ENCODE peak calls at places on chromosome 2, in eight cellular contexts. A is uterus, L is upper lobe of left lung, V is A549, J is right lobe of liver, Y is ovary, G is K562, I is spleen. E is an unnamed sample.

GRCh38 chr2:120218181-120218580 is 5.0 kb downstream of the TMEM185B start:
- DNase-seq in A (no peak), L (no peak), V (no peak), J (peak), Y (no peak), G (no peak), I (peak), E (no peak)

GRCh38 chr2:147231607-147232006 is 613.2 kb upstream of the ACVR2A start:
- DNase-seq in A (no peak), L (no peak), V (no peak), J (no peak), Y (no peak), G (no peak), I (no peak), E (no peak)

GRCh38 chr2:222671259-222672067 is at the start of gene MOGAT1:
- DNase-seq in A (peak), L (peak), V (peak), J (peak), Y (peak), G (no peak), I (peak), E (no peak)

GRCh38 chr2:240258685-240259084 is 118.2 kb upstream of the OTOS start:
- DNase-seq in A (no peak), L (no peak), V (no peak), J (no peak), Y (peak), G (no peak), I (peak), E (no peak)

GRCh38 chr2:164954954-164955701 is at the start of gene SLC38A11:
- DNase-seq in A (peak), L (no peak), V (no peak), J (peak), Y (peak), G (no peak), I (peak), E (peak)

GRCh38 chr2:223076573-223076972 is 24.6 kb downstream of the KCNE4 start:
- DNase-seq in A (no peak), L (no peak), V (no peak), J (no peak), Y (no peak), G (no peak), I (no peak), E (no peak)

GRCh38 chr2:40343904-40344303 is 108.0 kb downstream of the SLC8A1 start:
- DNase-seq in A (no peak), L (no peak), V (no peak), J (no peak), Y (no peak), G (no peak), I (no peak), E (no peak)

GRCh38 chr2:75199428-75200011 is at the start of gene TACR1:
- DNase-seq in A (peak), L (peak), V (peak), J (peak), Y (peak), G (peak), I (peak), E (peak)

GRCh38 chr2:232609607-232610006 is 23.8 kb upstream of the EFHD1 start:
- DNase-seq in A (no peak), L (no peak), V (no peak), J (peak), Y (no peak), G (no peak), I (peak), E (no peak)

GRCh38 chr2:41353060-41353459 is 694.8 kb upstream of the PKDCC start:
- DNase-seq in A (no peak), L (no peak), V (no peak), J (no peak), Y (no peak), G (no peak), I (no peak), E (no peak)

GRCh38 chr2:147099845-147100244 is 745.0 kb upstream of the ACVR2A start:
- DNase-seq in A (no peak), L (no peak), V (no peak), J (no peak), Y (no peak), G (no peak), I (no peak), E (no peak)

GRCh38 chr2:175366814-175367213 is 185.3 kb upstream of the ATP5MC3 start:
- DNase-seq in A (no peak), L (no peak), V (peak), J (no peak), Y (no peak), G (peak), I (no peak), E (no peak)

GRCh38 chr2:181393472-181393871 is 63.7 kb upstream of the ITGA4 start:
- DNase-seq in A (no peak), L (no peak), V (peak), J (no peak), Y (no peak), G (peak), I (no peak), E (no peak)

GRCh38 chr2:30969006-30969405 is 161.8 kb upstream of the CAPN13 start:
- DNase-seq in A (no peak), L (no peak), V (peak), J (no peak), Y (no peak), G (no peak), I (peak), E (no peak)

GRCh38 chr2:68319397-68320117 is at the start of gene CNRIP1:
- DNase-seq in A (peak), L (peak), V (peak), J (peak), Y (peak), G (peak), I (peak), E (peak)

GRCh38 chr2:164430166-164430783 is 191.0 kb downstream of the GRB14 start:
- DNase-seq in A (no peak), L (no peak), V (peak), J (no peak), Y (no peak), G (peak), I (no peak), E (no peak)

GRCh38 chr2:27282892-27283291 is 663 bp downstream of the TRIM54 start:
- DNase-seq in A (no peak), L (no peak), V (no peak), J (no peak), Y (no peak), G (no peak), I (no peak), E (peak)

GRCh38 chr2:128299628-128300027 is 19.0 kb downstream of the HS6ST1 start:
- DNase-seq in A (no peak), L (no peak), V (no peak), J (peak), Y (no peak), G (no peak), I (peak), E (no peak)

GRCh38 chr2:239128706-239129105 is 272.1 kb downstream of the HDAC4 start:
- DNase-seq in A (no peak), L (no peak), V (no peak), J (no peak), Y (no peak), G (no peak), I (no peak), E (no peak)

GRCh38 chr2:207722773-207723424 is 11.5 kb downstream of the CCNYL1 start:
- DNase-seq in A (no peak), L (no peak), V (no peak), J (no peak), Y (no peak), G (no peak), I (no peak), E (no peak)

GRCh38 chr2:84970266-84970955 is 550 bp upstream of the KCMF1 start:
- DNase-seq in A (peak), L (peak), V (no peak), J (peak), Y (peak), G (peak), I (peak), E (peak)

GRCh38 chr2:196399736-196400691 is 228.6 kb upstream of the STK17B start:
- DNase-seq in A (no peak), L (peak), V (peak), J (no peak), Y (no peak), G (peak), I (no peak), E (no peak)

GRCh38 chr2:183010112-183010511 is 28.1 kb downstream of the NCKAP1 start:
- DNase-seq in A (no peak), L (no peak), V (no peak), J (no peak), Y (no peak), G (peak), I (no peak), E (no peak)

GRCh38 chr2:58571181-58571852 is 330.2 kb upstream of the FANCL start:
- DNase-seq in A (no peak), L (peak), V (peak), J (no peak), Y (no peak), G (peak), I (no peak), E (no peak)

GRCh38 chr2:234502285-234502918 is 5.5 kb upstream of the ARL4C start:
- DNase-seq in A (no peak), L (no peak), V (no peak), J (no peak), Y (no peak), G (no peak), I (no peak), E (no peak)

GRCh38 chr2:42752299-42752698 is 11.6 kb downstream of the OXER1 start:
- DNase-seq in A (no peak), L (peak), V (no peak), J (no peak), Y (no peak), G (no peak), I (no peak), E (no peak)

GRCh38 chr2:104825124-104825865 is 28.6 kb upstream of the POU3F3 start:
- DNase-seq in A (no peak), L (no peak), V (no peak), J (no peak), Y (no peak), G (no peak), I (no peak), E (no peak)

GRCh38 chr2:118794546-118794945 is 52.9 kb downstream of the EN1 start:
- DNase-seq in A (no peak), L (no peak), V (no peak), J (no peak), Y (no peak), G (no peak), I (no peak), E (peak)

GRCh38 chr2:238138331-238139102 is at the start of gene KLHL30:
- DNase-seq in A (no peak), L (no peak), V (no peak), J (no peak), Y (no peak), G (peak), I (no peak), E (peak)

GRCh38 chr2:71849111-71849510 is 298.6 kb downstream of the CYP26B1 start:
- DNase-seq in A (no peak), L (no peak), V (no peak), J (no peak), Y (no peak), G (no peak), I (no peak), E (no peak)

GRCh38 chr2:100955226-100955625 is 46.9 kb upstream of the RPL31 start:
- DNase-seq in A (no peak), L (no peak), V (no peak), J (no peak), Y (no peak), G (no peak), I (no peak), E (no peak)

GRCh38 chr2:100959225-100959880 is 42.7 kb upstream of the RPL31 start:
- DNase-seq in A (no peak), L (no peak), V (no peak), J (no peak), Y (no peak), G (no peak), I (no peak), E (no peak)

GRCh38 chr2:100960688-100961087 is 41.4 kb upstream of the RPL31 start:
- DNase-seq in A (no peak), L (no peak), V (no peak), J (no peak), Y (no peak), G (no peak), I (no peak), E (no peak)

GRCh38 chr2:100956081-100956480 is 46.0 kb upstream of the RPL31 start:
- DNase-seq in A (no peak), L (no peak), V (no peak), J (no peak), Y (no peak), G (no peak), I (peak), E (no peak)

DNA sequence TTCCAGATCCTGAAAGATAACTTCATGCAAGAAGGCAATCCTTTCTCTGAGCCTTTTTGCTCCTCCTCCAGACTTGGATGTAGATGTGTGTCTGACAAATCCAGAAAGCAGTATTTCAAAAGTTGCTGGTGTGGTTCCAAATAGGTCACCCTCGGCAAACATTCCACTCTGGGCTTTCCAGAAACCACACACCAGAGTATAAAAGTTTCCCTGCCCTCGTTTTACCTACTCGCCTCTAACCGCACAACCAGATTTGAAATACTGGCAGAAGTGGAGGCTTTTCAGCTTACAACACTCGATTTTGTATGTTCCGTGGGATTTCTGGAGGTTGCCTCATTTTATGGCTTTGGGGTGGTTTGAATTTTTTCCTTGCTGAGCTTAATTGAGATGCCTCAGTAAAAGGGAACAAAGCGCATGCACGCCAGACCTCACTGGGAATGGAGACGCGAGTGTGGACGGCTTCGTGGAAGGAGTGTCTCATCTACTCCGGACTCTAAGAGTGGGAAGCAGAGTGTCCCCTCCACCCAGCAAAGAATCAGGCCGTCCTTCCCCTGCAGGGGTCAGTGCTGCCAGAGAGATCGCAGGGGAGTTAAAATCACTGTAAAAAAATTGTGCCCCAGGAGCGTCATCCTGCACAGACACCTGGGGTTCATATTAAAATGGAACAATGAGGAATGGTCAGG is 44.0 kb upstream of the RPL31 start:
- DNase-seq in A (peak), L (peak), V (no peak), J (no peak), Y (no peak), G (no peak), I (peak), E (peak)
- H3K27ac ChIP-seq in A (peak), L (peak), V (no peak), J (no peak), Y (no peak), G (no peak), I (no peak), E (no peak)

GRCh38 chr2:8028981-8029380 is 652.9 kb upstream of the ID2 start:
- DNase-seq in A (no peak), L (no peak), V (no peak), J (no peak), Y (no peak), G (no peak), I (no peak), E (no peak)

GRCh38 chr2:8031370-8031769 is 650.5 kb upstream of the ID2 start:
- DNase-seq in A (no peak), L (no peak), V (no peak), J (no peak), Y (no peak), G (no peak), I (no peak), E (no peak)

GRCh38 chr2:8028036-8028435 is 653.8 kb upstream of the ID2 start:
- DNase-seq in A (no peak), L (no peak), V (no peak), J (no peak), Y (no peak), G (no peak), I (no peak), E (no peak)

GRCh38 chr2:8028436-8028835 is 653.4 kb upstream of the ID2 start:
- DNase-seq in A (no peak), L (no peak), V (no peak), J (no peak), Y (no peak), G (no peak), I (no peak), E (no peak)

GRCh38 chr2:8030694-8031303 is 651.1 kb upstream of the ID2 start:
- DNase-seq in A (no peak), L (no peak), V (no peak), J (no peak), Y (no peak), G (no peak), I (no peak), E (no peak)
- TF ChIP-seq POLR2A in A (no peak), L (no peak), V (no peak), J (no peak), Y (no peak), G (no peak), I (no peak), E (no peak)

GRCh38 chr2:136005462-136006205 is 20.2 kb upstream of the DARS1 start:
- DNase-seq in A (no peak), L (no peak), V (no peak), J (no peak), Y (no peak), G (no peak), I (no peak), E (no peak)
- H3K27ac ChIP-seq in A (no peak), L (no peak), V (no peak), J (no peak), Y (no peak), G (no peak), I (no peak), E (no peak)

DNA sequence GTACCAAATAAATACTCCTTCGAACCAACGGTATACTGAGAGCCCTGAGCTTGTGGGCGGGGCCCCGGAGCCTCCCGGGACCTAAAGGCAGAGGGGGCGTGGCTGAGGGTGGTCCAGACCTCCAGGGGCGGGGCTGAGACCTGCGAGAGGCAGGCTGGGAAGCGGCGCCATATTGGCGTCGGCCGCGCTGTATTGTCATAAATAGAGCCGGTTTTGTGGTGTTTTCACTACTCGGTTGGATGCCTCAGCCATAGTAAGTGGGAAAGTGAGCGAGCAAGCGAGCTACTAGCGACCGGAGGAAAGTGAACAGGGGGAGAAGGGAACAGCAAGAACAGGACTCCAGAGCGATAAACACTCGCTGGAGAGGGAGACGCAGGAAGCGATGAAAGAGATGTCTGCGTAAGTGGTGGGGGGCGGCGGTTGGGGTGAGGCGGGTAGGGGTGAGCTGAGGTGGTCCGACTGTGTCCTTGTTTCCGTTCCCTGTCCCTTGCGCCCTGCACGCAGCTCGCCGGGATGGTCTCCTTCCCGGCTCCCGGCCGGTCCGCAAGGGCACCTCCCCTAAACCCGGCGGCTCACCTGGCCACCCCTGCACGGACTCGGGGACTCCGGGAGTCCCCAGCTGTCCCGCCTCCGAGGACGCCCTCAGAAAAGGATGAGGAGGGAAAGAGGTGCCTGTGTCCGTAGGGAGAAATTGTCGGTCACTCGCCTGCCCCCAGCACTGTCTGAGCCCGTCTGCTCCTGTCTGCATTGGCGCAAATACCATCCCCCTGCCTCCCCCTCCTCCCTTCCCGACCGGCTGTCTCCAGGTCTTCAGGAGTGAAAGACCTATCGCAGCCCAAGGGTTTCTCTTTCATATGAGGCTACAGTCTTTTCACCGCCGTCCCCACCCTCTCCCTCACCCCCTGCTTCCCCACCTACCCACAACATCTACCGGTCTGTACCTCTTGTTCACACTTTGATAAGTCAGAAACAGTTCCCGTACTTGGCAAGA is at the start of gene PAPOLG:
- DNase-seq in A (peak), L (peak), V (peak), J (peak), Y (peak), G (peak), I (peak), E (peak)
- TF ChIP-seq POLR2A in A (peak), L (peak), V (peak), J (peak), Y (peak), G (peak), I (peak), E (peak)

GRCh38 chr2:55027226-55027625 is 23.0 kb downstream of the RTN4 start:
- DNase-seq in A (no peak), L (no peak), V (no peak), J (no peak), Y (no peak), G (no peak), I (no peak), E (no peak)

GRCh38 chr2:55031505-55031904 is 18.7 kb downstream of the RTN4 start:
- DNase-seq in A (no peak), L (no peak), V (no peak), J (no peak), Y (no peak), G (no peak), I (no peak), E (no peak)

GRCh38 chr2:55030766-55031165 is 19.5 kb downstream of the RTN4 start:
- DNase-seq in A (no peak), L (no peak), V (no peak), J (no peak), Y (no peak), G (no peak), I (no peak), E (no peak)

GRCh38 chr2:55026202-55026601 is 24.0 kb downstream of the RTN4 start:
- DNase-seq in A (no peak), L (no peak), V (no peak), J (no peak), Y (no peak), G (no peak), I (no peak), E (no peak)

GRCh38 chr2:55029098-55029497 is 21.2 kb downstream of the RTN4 start:
- DNase-seq in A (no peak), L (no peak), V (no peak), J (no peak), Y (no peak), G (no peak), I (no peak), E (no peak)
- H3K27ac ChIP-seq in A (no peak), L (no peak), V (no peak), J (no peak), Y (no peak), G (no peak), I (no peak), E (no peak)